ENCODE peak calls at places on chromosomes 7 and 10, in four cellular contexts. One of them, this sample, is unnamed.
A peak's percentile ranks its signal among the peaks of the same experiment; 100 is the strongest.

GRCh38 chr7:39697481-39697880 is 74.1 kb downstream of the RALA start:
- DNase-seq in stomach: no peak
- DNase-seq in body of pancreas: no peak
- DNase-seq in AG04450: no peak
- DNase-seq in this sample: no peak

GRCh38 chr7:134186022-134186421 is 58.9 kb downstream of the LRGUK start:
- DNase-seq in stomach: no peak
- DNase-seq in body of pancreas: no peak
- DNase-seq in AG04450: peak; percentile 29
- DNase-seq in this sample: no peak

GRCh38 chr10:13120786-13121499 is 21.0 kb downstream of the OPTN start:
- DNase-seq in stomach: no peak
- DNase-seq in body of pancreas: no peak
- DNase-seq in AG04450: no peak
- DNase-seq in this sample: no peak

GRCh38 chr10:62960416-62960815 is 144.2 kb upstream of the EGR2 start:
- DNase-seq in stomach: no peak
- DNase-seq in body of pancreas: no peak
- DNase-seq in AG04450: no peak
- DNase-seq in this sample: no peak

GRCh38 chr10:83991986-83992753 is 147.1 kb upstream of the GHITM start:
- DNase-seq in stomach: no peak
- DNase-seq in body of pancreas: peak; percentile 16
- DNase-seq in AG04450: no peak
- DNase-seq in this sample: peak; percentile 40

GRCh38 chr10:116798859-116799258 is 50.4 kb upstream of the ENO4 start:
- DNase-seq in stomach: no peak
- DNase-seq in body of pancreas: no peak
- DNase-seq in AG04450: no peak
- DNase-seq in this sample: no peak

GRCh38 chr10:48594799-48595198 is 10.1 kb downstream of the ARHGAP22 start:
- DNase-seq in stomach: no peak
- DNase-seq in body of pancreas: no peak
- DNase-seq in AG04450: no peak
- DNase-seq in this sample: no peak

GRCh38 chr10:103666109-103666508 is 172.6 kb downstream of the NEURL1 start:
- DNase-seq in stomach: no peak
- DNase-seq in body of pancreas: no peak
- DNase-seq in AG04450: no peak
- DNase-seq in this sample: peak; percentile 31

GRCh38 chr7:104848386-104848990 is 165.5 kb upstream of the KMT2E start:
- DNase-seq in stomach: peak; percentile 57
- DNase-seq in body of pancreas: peak; percentile 60
- DNase-seq in AG04450: no peak
- DNase-seq in this sample: peak; percentile 33

GRCh38 chr10:22479419-22479818 is 134.1 kb downstream of the SPAG6 start:
- DNase-seq in stomach: no peak
- DNase-seq in body of pancreas: no peak
- DNase-seq in AG04450: no peak
- DNase-seq in this sample: no peak

GRCh38 chr7:76069238-76069638 is 21.3 kb downstream of the MDH2 start:
- DNase-seq in stomach: peak; percentile 39
- DNase-seq in body of pancreas: peak; percentile 55
- DNase-seq in AG04450: peak; percentile 88
- DNase-seq in this sample: peak; percentile 94

GRCh38 chr7:155597753-155598140 is 46.7 kb upstream of the RBM33 start:
- DNase-seq in stomach: peak; percentile 29
- DNase-seq in body of pancreas: peak; percentile 46
- DNase-seq in AG04450: no peak
- DNase-seq in this sample: no peak

GRCh38 chr7:157008206-157009169 is 2.0 kb downstream of the MNX1 start:
- DNase-seq in stomach: no peak
- DNase-seq in body of pancreas: peak; percentile 15
- DNase-seq in AG04450: no peak
- DNase-seq in this sample: no peak

DNA sequence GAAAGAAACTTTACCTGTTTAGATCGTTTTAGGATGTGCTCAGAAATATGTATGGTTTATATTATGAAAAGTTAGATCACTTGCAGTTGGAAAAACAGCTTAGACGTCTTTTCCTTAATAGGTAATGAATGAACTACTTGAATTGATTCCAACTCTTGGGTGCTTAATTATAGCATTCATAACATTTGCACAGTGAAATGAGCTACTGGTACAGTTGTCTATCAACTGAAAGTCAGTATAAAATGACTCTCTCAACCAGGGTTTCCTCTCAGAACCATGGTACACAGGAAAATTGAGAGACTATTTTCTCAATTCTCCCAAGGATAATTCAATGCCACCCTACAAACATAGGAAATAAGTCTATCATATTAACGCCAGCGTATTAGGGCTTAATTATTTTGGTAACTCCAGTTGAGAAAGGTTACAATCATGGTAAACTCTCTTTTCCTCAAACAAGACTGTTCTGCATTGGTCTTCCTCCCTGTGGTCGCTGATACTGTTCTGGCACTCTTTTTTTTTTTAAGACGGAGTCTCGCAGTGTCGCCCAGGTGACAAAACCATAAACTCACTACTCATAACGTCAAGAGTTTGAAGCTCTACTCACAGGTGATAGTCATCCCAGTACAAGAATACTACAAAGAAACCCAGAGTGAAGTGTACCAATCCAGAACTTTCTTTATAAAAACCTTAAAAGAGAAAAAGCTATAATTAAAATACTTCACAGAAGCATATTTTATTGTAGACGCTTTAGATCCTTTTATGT is 2.0 kb downstream of the ANLN start:
- DNase-seq in stomach: no peak
- DNase-seq in body of pancreas: no peak
- DNase-seq in AG04450: no peak
- DNase-seq in this sample: no peak
- H3K4me3 ChIP-seq in stomach: no peak overlapping the region
- H3K4me3 ChIP-seq in body of pancreas: no peak overlapping the region
- H3K4me3 ChIP-seq in AG04450: peak overlapping the region; percentile 86
- H3K4me3 ChIP-seq in this sample: no peak overlapping the region

GRCh38 chr7:1255817-1256340 is 23.2 kb downstream of the UNCX start:
- DNase-seq in stomach: no peak
- DNase-seq in body of pancreas: no peak
- DNase-seq in AG04450: no peak
- DNase-seq in this sample: no peak
- H3K27me3 ChIP-seq in stomach: peaks cover 24% of the 10 kb centered on the region
- H3K27me3 ChIP-seq in body of pancreas: peaks cover 6% of the 10 kb centered on the region
- H3K27me3 ChIP-seq in AG04450: peaks cover 71% of the 10 kb centered on the region
- H3K27me3 ChIP-seq in this sample: peaks cover 4% of the 10 kb centered on the region

DNA sequence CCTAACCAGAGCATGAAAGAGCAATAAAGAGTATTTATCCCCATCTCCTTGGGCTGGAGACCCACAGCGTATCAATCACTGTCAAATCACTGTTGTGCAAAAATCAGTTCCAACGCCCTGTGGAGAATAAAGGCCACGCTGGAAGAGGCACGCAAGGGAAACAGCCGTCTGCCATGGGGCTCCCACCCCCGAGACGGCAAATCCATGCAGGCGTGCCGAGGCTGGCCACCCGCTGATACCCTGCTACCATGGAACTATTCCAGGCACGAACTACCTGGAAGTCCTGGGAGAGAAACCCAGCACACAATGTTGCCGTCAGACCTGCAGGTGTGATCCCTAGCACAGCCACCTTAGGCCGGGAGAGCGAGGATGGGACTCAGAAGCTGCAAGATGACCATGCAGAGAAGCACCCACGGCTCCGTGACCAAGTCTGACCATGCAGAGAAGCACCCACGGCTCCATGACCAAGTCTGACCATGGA is 185.3 kb downstream of the DIP2C start:
- DNase-seq in stomach: no peak
- DNase-seq in body of pancreas: no peak
- DNase-seq in AG04450: no peak
- DNase-seq in this sample: no peak
- H3K27ac ChIP-seq in stomach: no peak overlapping the region
- H3K27ac ChIP-seq in body of pancreas: no peak overlapping the region
- H3K27ac ChIP-seq in AG04450: no peak overlapping the region
- H3K27ac ChIP-seq in this sample: no peak overlapping the region

GRCh38 chr7:130922206-130923112 is 188.5 kb upstream of the KLF14 start:
- DNase-seq in stomach: no peak
- DNase-seq in body of pancreas: no peak
- DNase-seq in AG04450: no peak
- DNase-seq in this sample: no peak
- H3K4me3 ChIP-seq in stomach: peak overlapping the region; percentile 9
- H3K4me3 ChIP-seq in body of pancreas: no peak overlapping the region
- H3K4me3 ChIP-seq in AG04450: no peak overlapping the region
- H3K4me3 ChIP-seq in this sample: no peak overlapping the region

GRCh38 chr10:75422913-75423312 is 8.5 kb upstream of the LRMDA start:
- DNase-seq in stomach: no peak
- DNase-seq in body of pancreas: no peak
- DNase-seq in AG04450: no peak
- DNase-seq in this sample: no peak

GRCh38 chr10:75417522-75417927 is 13.9 kb upstream of the LRMDA start:
- DNase-seq in stomach: no peak
- DNase-seq in body of pancreas: no peak
- DNase-seq in AG04450: no peak
- DNase-seq in this sample: no peak

GRCh38 chr10:75414527-75414926 is 13.0 kb upstream of the ZNF503 start:
- DNase-seq in stomach: no peak
- DNase-seq in body of pancreas: no peak
- DNase-seq in AG04450: no peak
- DNase-seq in this sample: no peak

GRCh38 chr10:75418712-75419111 is 12.7 kb upstream of the LRMDA start:
- DNase-seq in stomach: no peak
- DNase-seq in body of pancreas: no peak
- DNase-seq in AG04450: no peak
- DNase-seq in this sample: no peak

GRCh38 chr10:75418287-75418686 is 13.1 kb upstream of the LRMDA start:
- DNase-seq in stomach: no peak
- DNase-seq in body of pancreas: no peak
- DNase-seq in AG04450: no peak
- DNase-seq in this sample: no peak
- H3K27me3 ChIP-seq in stomach: no peaks in the 10 kb centered on the region
- H3K27me3 ChIP-seq in body of pancreas: no peaks in the 10 kb centered on the region
- H3K27me3 ChIP-seq in AG04450: peaks cover 27% of the 10 kb centered on the region
- H3K27me3 ChIP-seq in this sample: no peaks in the 10 kb centered on the region

GRCh38 chr7:150586778-150587152 is 19.6 kb downstream of the GIMAP4 start:
- DNase-seq in stomach: no peak
- DNase-seq in body of pancreas: no peak
- DNase-seq in AG04450: no peak
- DNase-seq in this sample: peak; percentile 6

GRCh38 chr7:150586068-150586777 is 19.0 kb downstream of the GIMAP4 start:
- DNase-seq in stomach: no peak
- DNase-seq in body of pancreas: no peak
- DNase-seq in AG04450: no peak
- DNase-seq in this sample: no peak

GRCh38 chr7:150585199-150585598 is 18.0 kb downstream of the GIMAP4 start:
- DNase-seq in stomach: no peak
- DNase-seq in body of pancreas: no peak
- DNase-seq in AG04450: no peak
- DNase-seq in this sample: no peak

GRCh38 chr7:150587551-150587950 is 20.4 kb downstream of the GIMAP4 start:
- DNase-seq in stomach: no peak
- DNase-seq in body of pancreas: no peak
- DNase-seq in AG04450: no peak
- DNase-seq in this sample: no peak
- H3K27ac ChIP-seq in stomach: peak overlapping the region; percentile 63
- H3K27ac ChIP-seq in body of pancreas: no peak overlapping the region
- H3K27ac ChIP-seq in AG04450: no peak overlapping the region
- H3K27ac ChIP-seq in this sample: peak overlapping the region; percentile 40

GRCh38 chr10:98308602-98309365 is 40.8 kb upstream of the LOXL4 start:
- DNase-seq in stomach: no peak
- DNase-seq in body of pancreas: no peak
- DNase-seq in AG04450: no peak
- DNase-seq in this sample: no peak
- H3K4me3 ChIP-seq in stomach: peak overlapping the region; percentile 15
- H3K4me3 ChIP-seq in body of pancreas: no peak overlapping the region
- H3K4me3 ChIP-seq in AG04450: no peak overlapping the region
- H3K4me3 ChIP-seq in this sample: no peak overlapping the region

GRCh38 chr10:25170627-25171026 is 4.2 kb upstream of the GPR158 start:
- DNase-seq in stomach: no peak
- DNase-seq in body of pancreas: no peak
- DNase-seq in AG04450: no peak
- DNase-seq in this sample: no peak
- H3K27me3 ChIP-seq in stomach: peaks cover 5% of the 10 kb centered on the region
- H3K27me3 ChIP-seq in body of pancreas: no peaks in the 10 kb centered on the region
- H3K27me3 ChIP-seq in AG04450: peaks cover 8% of the 10 kb centered on the region
- H3K27me3 ChIP-seq in this sample: no peaks in the 10 kb centered on the region

GRCh38 chr7:23001610-23002009 is 12.3 kb downstream of the HYCC1 start:
- DNase-seq in stomach: no peak
- DNase-seq in body of pancreas: no peak
- DNase-seq in AG04450: no peak
- DNase-seq in this sample: no peak

GRCh38 chr7:22995011-22995410 is 18.9 kb downstream of the HYCC1 start:
- DNase-seq in stomach: no peak
- DNase-seq in body of pancreas: no peak
- DNase-seq in AG04450: no peak
- DNase-seq in this sample: no peak

GRCh38 chr7:22996470-22996869 is 17.5 kb downstream of the HYCC1 start:
- DNase-seq in stomach: no peak
- DNase-seq in body of pancreas: no peak
- DNase-seq in AG04450: no peak
- DNase-seq in this sample: no peak

GRCh38 chr7:23000597-23001360 is 13.2 kb downstream of the HYCC1 start:
- DNase-seq in stomach: no peak
- DNase-seq in body of pancreas: no peak
- DNase-seq in AG04450: no peak
- DNase-seq in this sample: no peak

DNA sequence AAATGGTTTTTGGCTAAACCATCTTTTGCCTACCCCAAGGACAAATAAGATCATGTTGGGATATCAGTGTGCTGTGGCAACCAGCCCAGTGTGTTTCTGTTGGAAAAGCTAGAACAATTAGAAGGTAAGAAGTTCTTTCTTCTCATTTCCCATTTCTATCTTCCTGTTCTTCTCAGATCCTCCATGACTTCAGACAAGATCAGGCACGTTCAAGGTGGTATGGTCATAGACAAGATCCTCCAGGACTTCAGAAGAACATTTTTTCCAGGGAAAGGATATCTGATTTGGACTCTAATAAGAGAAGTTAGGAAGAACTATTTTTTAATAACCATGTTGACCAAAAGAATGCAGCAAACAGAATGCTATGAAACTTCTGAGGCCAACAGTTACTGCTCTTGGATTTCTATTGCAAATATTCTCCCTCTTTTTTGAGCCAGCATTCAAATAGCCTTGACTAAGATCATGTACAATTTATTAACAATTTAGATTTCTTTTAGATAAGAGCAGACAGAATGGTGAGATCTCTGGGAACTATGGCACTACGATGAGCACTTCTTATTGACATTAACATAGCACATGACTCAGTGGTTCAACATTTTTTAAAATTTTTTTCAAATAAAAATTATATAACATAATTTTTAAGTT is 15.9 kb downstream of the HYCC1 start:
- DNase-seq in stomach: no peak
- DNase-seq in body of pancreas: no peak
- DNase-seq in AG04450: no peak
- DNase-seq in this sample: no peak
- H3K27ac ChIP-seq in stomach: no peak overlapping the region
- H3K27ac ChIP-seq in body of pancreas: no peak overlapping the region
- H3K27ac ChIP-seq in AG04450: no peak overlapping the region
- H3K27ac ChIP-seq in this sample: no peak overlapping the region

This sample was measured in thyroid gland.